ENCODE peak calls at places on chromosomes 5 and 9, in seven cellular contexts. V is COR-L47, T is mesenteric fat pad, M is GM03348, A is NCI-H82, R is GM13977, X is T follicular helper cell. L is an unnamed sample.

GRCh38 chr9:106632621-106633020 is 230.3 kb upstream of the ZNF462 start:
- DNase-seq in V (no peak), T (no peak), M (no peak), A (no peak), R (no peak), X (no peak), L (no peak)

GRCh38 chr5:61623401-61624069 is 291.5 kb downstream of the ZSWIM6 start:
- DNase-seq in V (no peak), T (no peak), M (no peak), A (peak; percentile 17), R (no peak), X (no peak), L (peak; percentile 19)

GRCh38 chr9:4315582-4316215 is 15.8 kb upstream of the GLIS3 start:
- DNase-seq in V (peak; percentile 69), T (no peak), M (peak; percentile 74), A (peak; percentile 77), R (peak; percentile 64), X (peak; percentile 52), L (peak; percentile 63)

GRCh38 chr9:89666950-89667349 is 62.1 kb downstream of the GADD45G start:
- DNase-seq in V (no peak), T (no peak), M (no peak), A (no peak), R (no peak), X (no peak), L (no peak)

GRCh38 chr5:180600554-180601041 is 9.3 kb upstream of the SCGB3A1 start:
- DNase-seq in V (no peak), T (peak; percentile 73), M (peak; percentile 8), A (no peak), R (peak; percentile 23), X (no peak), L (no peak)

GRCh38 chr9:95506438-95506691 is 10.4 kb downstream of the PTCH1 start:
- DNase-seq in V (no peak), T (no peak), M (peak; percentile 71), A (peak; percentile 69), R (no peak), X (no peak), L (peak; percentile 41)

GRCh38 chr9:21836437-21837161 is 34.2 kb downstream of the MTAP start:
- DNase-seq in V (peak; percentile 5), T (no peak), M (peak; percentile 84), A (no peak), R (no peak), X (no peak), L (no peak)

GRCh38 chr5:27682600-27682999 is 644.2 kb upstream of the CDH9 start:
- DNase-seq in V (no peak), T (no peak), M (no peak), A (peak; percentile 56), R (no peak), X (no peak), L (no peak)

GRCh38 chr9:86734762-86735161 is 212.5 kb downstream of the GAS1 start:
- DNase-seq in V (no peak), T (no peak), M (peak; percentile 57), A (no peak), R (no peak), X (no peak), L (no peak)